ENCODE peak calls at places on chromosomes 4 and X, in nine cellular contexts. Z, P, W, M, Y, A, U, B and K are unnamed samples.

GRCh38 chr4:88804234-88804633 is 106.6 kb upstream of the NAP1L5 start:
- DNase-seq in Z (no peak), P (no peak), W (no peak), M (no peak), Y (no peak), A (no peak), U (no peak), B (no peak), K (no peak)

GRCh38 chr4:175414602-175415001 is 397.5 kb downstream of the GPM6A start:
- DNase-seq in Z (no peak), P (no peak), W (no peak), M (no peak), Y (no peak), A (no peak), U (no peak), B (no peak), K (no peak)

GRCh38 chrX:111719426-111720210 is 38.6 kb downstream of the ALG13 start:
- DNase-seq in Z (peak; percentile 31), P (no peak), W (no peak), M (no peak), Y (no peak), A (no peak), U (no peak), B (no peak), K (no peak)

GRCh38 chr4:94939791-94940530 is 182.2 kb downstream of the BMPR1B start:
- DNase-seq in Z (no peak), P (no peak), W (no peak), M (no peak), Y (no peak), A (no peak), U (no peak), B (no peak), K (no peak)

GRCh38 chr4:40377462-40378385 is 42.6 kb downstream of the CHRNA9 start:
- DNase-seq in Z (peak; percentile 22), P (no peak), W (no peak), M (no peak), Y (no peak), A (no peak), U (no peak), B (no peak), K (no peak)

GRCh38 chr4:176207839-176208238 is 12.5 kb upstream of the SPATA4 start:
- DNase-seq in Z (no peak), P (no peak), W (no peak), M (no peak), Y (no peak), A (no peak), U (no peak), B (no peak), K (no peak)

GRCh38 chrX:124217289-124218251 is 114.9 kb upstream of the TEX13D start:
- DNase-seq in Z (peak; percentile 0), P (no peak), W (no peak), M (no peak), Y (no peak), A (peak; percentile 17), U (peak; percentile 55), B (peak; percentile 72), K (peak; percentile 37)

GRCh38 chr4:155552180-155552579 is 114.5 kb upstream of the GUCY1A1 start:
- DNase-seq in Z (no peak), P (no peak), W (no peak), M (no peak), Y (no peak), A (no peak), U (no peak), B (no peak), K (no peak)

GRCh38 chrX:98481636-98482035 is 1597.9 kb downstream of the RPA4 start:
- DNase-seq in Z (no peak), P (no peak), W (no peak), M (no peak), Y (no peak), A (no peak), U (no peak), B (no peak), K (no peak)

GRCh38 chr4:3830774-3831528 is 64.8 kb downstream of the ADRA2C start:
- DNase-seq in Z (no peak), P (no peak), W (no peak), M (no peak), Y (no peak), A (no peak), U (peak; percentile 40), B (no peak), K (no peak)

GRCh38 chrX:129875669-129876068 is 30.3 kb upstream of the UTP14A start:
- DNase-seq in Z (peak; percentile 46), P (no peak), W (peak; percentile 28), M (no peak), Y (no peak), A (no peak), U (no peak), B (no peak), K (no peak)

GRCh38 chr4:83535520-83535944 is 376 bp upstream of the GPAT3 start:
- DNase-seq in Z (peak; percentile 76), P (peak; percentile 42), W (peak; percentile 39), M (no peak), Y (peak; percentile 59), A (peak; percentile 46), U (peak; percentile 75), B (no peak), K (peak; percentile 40)

GRCh38 chr4:2961411-2962098 is 1.7 kb downstream of the NOP14 start:
- DNase-seq in Z (no peak), P (no peak), W (no peak), M (no peak), Y (no peak), A (no peak), U (no peak), B (peak; percentile 26), K (no peak)

GRCh38 chr4:77141964-77142641 is 14.9 kb upstream of the CCNG2 start:
- DNase-seq in Z (no peak), P (no peak), W (no peak), M (no peak), Y (no peak), A (no peak), U (no peak), B (no peak), K (no peak)

GRCh38 chr4:153668647-153669046 is 15.4 kb upstream of the TLR2 start:
- DNase-seq in Z (peak; percentile 52), P (no peak), W (no peak), M (no peak), Y (no peak), A (no peak), U (no peak), B (no peak), K (no peak)

GRCh38 chr4:147732516-147733193 is 767 bp downstream of the ARHGAP10 start:
- DNase-seq in Z (peak; percentile 55), P (peak; percentile 15), W (peak; percentile 28), M (no peak), Y (peak; percentile 67), A (peak; percentile 72), U (peak; percentile 69), B (no peak), K (no peak)

GRCh38 chr4:7279902-7280301 is 87.6 kb downstream of the SORCS2 start:
- DNase-seq in Z (no peak), P (no peak), W (no peak), M (no peak), Y (no peak), A (no peak), U (no peak), B (no peak), K (no peak)

GRCh38 chrX:16819634-16820033 is 33.4 kb downstream of the TXLNG start:
- DNase-seq in Z (no peak), P (no peak), W (no peak), M (no peak), Y (no peak), A (no peak), U (no peak), B (no peak), K (no peak)

GRCh38 chr4:48120132-48120531 is 13.9 kb downstream of the TXK start:
- DNase-seq in Z (no peak), P (no peak), W (no peak), M (no peak), Y (no peak), A (no peak), U (no peak), B (no peak), K (no peak)

GRCh38 chrX:135688137-135688536 is 25.3 kb upstream of the CT45A1 start:
- DNase-seq in Z (no peak), P (no peak), W (no peak), M (no peak), Y (no peak), A (peak; percentile 20), U (no peak), B (no peak), K (no peak)

GRCh38 chrX:7088968-7089615 is 58.4 kb upstream of the STS start:
- DNase-seq in Z (no peak), P (no peak), W (no peak), M (no peak), Y (no peak), A (peak; percentile 10), U (no peak), B (peak; percentile 62), K (peak; percentile 50)

GRCh38 chrX:134603806-134604700 is 54.2 kb downstream of the PLAC1 start:
- DNase-seq in Z (peak; percentile 91), P (peak; percentile 73), W (peak; percentile 7), M (no peak), Y (no peak), A (no peak), U (no peak), B (no peak), K (no peak)

GRCh38 chrX:19670321-19670750 is 155.0 kb upstream of the MAP3K15 start:
- DNase-seq in Z (peak; percentile 50), P (no peak), W (no peak), M (no peak), Y (no peak), A (no peak), U (no peak), B (no peak), K (no peak)

GRCh38 chr4:132065940-132066495 is 1083.1 kb upstream of the PCDH10 start:
- DNase-seq in Z (no peak), P (no peak), W (no peak), M (no peak), Y (no peak), A (no peak), U (no peak), B (no peak), K (no peak)

GRCh38 chr4:113591982-113592381 is 169.6 kb downstream of the CAMK2D start:
- DNase-seq in Z (peak; percentile 65), P (no peak), W (peak; percentile 63), M (no peak), Y (no peak), A (no peak), U (no peak), B (no peak), K (no peak)

GRCh38 chrX:20144491-20144890 is 2.9 kb upstream of the EIF1AX start:
- DNase-seq in Z (no peak), P (no peak), W (no peak), M (no peak), Y (no peak), A (no peak), U (no peak), B (no peak), K (no peak)

GRCh38 chr4:6767341-6767724 is 15.2 kb upstream of the KIAA0232 start:
- DNase-seq in Z (no peak), P (no peak), W (no peak), M (no peak), Y (no peak), A (no peak), U (no peak), B (no peak), K (no peak)

GRCh38 chr4:55635282-55635681 is 816 bp downstream of the NMU start:
- DNase-seq in Z (no peak), P (no peak), W (no peak), M (no peak), Y (no peak), A (no peak), U (no peak), B (no peak), K (no peak)

GRCh38 chr4:85824166-85824945 is 349.4 kb downstream of the ARHGAP24 start:
- DNase-seq in Z (no peak), P (no peak), W (no peak), M (no peak), Y (no peak), A (no peak), U (no peak), B (no peak), K (no peak)

GRCh38 chr4:41256740-41257256 is at the start of gene UCHL1:
- DNase-seq in Z (peak; percentile 92), P (peak; percentile 59), W (peak; percentile 13), M (peak; percentile 63), Y (peak; percentile 71), A (peak; percentile 87), U (no peak), B (no peak), K (no peak)

GRCh38 chr4:36226430-36227227 is 17.7 kb downstream of the ARAP2 start:
- DNase-seq in Z (no peak), P (no peak), W (no peak), M (no peak), Y (no peak), A (no peak), U (no peak), B (no peak), K (no peak)